ENCODE peak calls at places on chromosome 6, in four cellular contexts. Q, R, F and M are unnamed samples.

GRCh38 chr6:11298651-11299420 is 66.4 kb upstream of the NEDD9 start:
- DNase-seq in Q (peak; percentile 68), R (no peak), F (peak; percentile 51), M (no peak)

GRCh38 chr6:136405410-136406029 is 115.9 kb upstream of the BCLAF1 start:
- DNase-seq in Q (no peak), R (no peak), F (no peak), M (no peak)

GRCh38 chr6:53095270-53095669 is 30.1 kb downstream of the FBXO9 start:
- DNase-seq in Q (no peak), R (no peak), F (no peak), M (no peak)

GRCh38 chr6:101747160-101747559 is 353.7 kb downstream of the GRIK2 start:
- DNase-seq in Q (no peak), R (no peak), F (no peak), M (no peak)

GRCh38 chr6:95094751-95095150 is 482.6 kb upstream of the MANEA start:
- DNase-seq in Q (no peak), R (no peak), F (no peak), M (peak; percentile 82)

GRCh38 chr6:137490961-137491360 is 3.2 kb downstream of the OLIG3 start:
- DNase-seq in Q (peak; percentile 58), R (no peak), F (no peak), M (no peak)

GRCh38 chr6:157804448-157805327 is 18.4 kb upstream of the SNX9 start:
- DNase-seq in Q (no peak), R (no peak), F (no peak), M (no peak)

GRCh38 chr6:78438135-78438534 is 429.2 kb upstream of the IRAK1BP1 start:
- DNase-seq in Q (no peak), R (no peak), F (no peak), M (no peak)

GRCh38 chr6:153001767-153002612 is 519 bp downstream of the MTRF1L start:
- DNase-seq in Q (peak; percentile 69), R (peak; percentile 13), F (no peak), M (peak; percentile 22)

GRCh38 chr6:3868544-3868943 is 19.4 kb downstream of the FAM50B start:
- DNase-seq in Q (no peak), R (no peak), F (no peak), M (no peak)

GRCh38 chr6:142132625-142133024 is at the start of gene GJE1:
- DNase-seq in Q (no peak), R (no peak), F (no peak), M (no peak)

GRCh38 chr6:48754631-48755030 is 643.6 kb upstream of the PTCHD4 start:
- DNase-seq in Q (no peak), R (no peak), F (no peak), M (no peak)

GRCh38 chr6:87473419-87473903 is 687 bp downstream of the SLC35A1 start:
- DNase-seq in Q (peak; percentile 50), R (no peak), F (no peak), M (peak; percentile 41)

GRCh38 chr6:35596448-35597442 is 84.0 kb upstream of the TULP1 start:
- DNase-seq in Q (no peak), R (no peak), F (no peak), M (peak; percentile 72)

GRCh38 chr6:166277021-166277420 is 31.2 kb downstream of the PRR18 start:
- DNase-seq in Q (no peak), R (peak; percentile 53), F (no peak), M (no peak)

GRCh38 chr6:150027806-150028565 is 2.7 kb upstream of the RAET1L start:
- DNase-seq in Q (peak; percentile 17), R (no peak), F (no peak), M (no peak)

GRCh38 chr6:5084787-5085637 is at the start of gene PPP1R3G:
- DNase-seq in Q (peak; percentile 79), R (peak; percentile 80), F (peak; percentile 64), M (peak; percentile 21)

GRCh38 chr6:150922137-150922536 is 56.6 kb downstream of the MTHFD1L start:
- DNase-seq in Q (no peak), R (no peak), F (no peak), M (no peak)

GRCh38 chr6:159079367-159079766 is 34.6 kb upstream of the TAGAP start:
- DNase-seq in Q (peak; percentile 18), R (no peak), F (no peak), M (no peak)

GRCh38 chr6:80003841-80004198 is 629 bp upstream of the TTK start:
- DNase-seq in Q (no peak), R (peak; percentile 13), F (peak; percentile 36), M (no peak)

GRCh38 chr6:44667226-44667625 is 279.7 kb downstream of the CDC5L start:
- DNase-seq in Q (peak; percentile 94), R (no peak), F (no peak), M (peak; percentile 69)
- H3K4me1 ChIP-seq in Q (peaks cover 6% of the 10 kb centered on the region), R (no peaks in the 10 kb centered on the region), F (no peaks in the 10 kb centered on the region), M (peaks cover 39% of the 10 kb centered on the region)

GRCh38 chr6:31729979-31730630 is 1.0 kb upstream of the DDAH2 start:
- DNase-seq in Q (peak; percentile 97), R (peak; percentile 78), F (peak; percentile 93), M (peak; percentile 63)
- TF ChIP-seq CTCF in Q (no peak), R (no peak), F (no peak), M (no peak)

GRCh38 chr6:108643184-108643583 is 82.5 kb downstream of the FOXO3 start:
- DNase-seq in Q (no peak), R (no peak), F (no peak), M (no peak)
- H3K4me1 ChIP-seq in Q (peaks cover 6% of the 10 kb centered on the region), R (no peaks in the 10 kb centered on the region), F (no peaks in the 10 kb centered on the region), M (no peaks in the 10 kb centered on the region)

GRCh38 chr6:131981624-131981978 is 30.4 kb upstream of the CCN2 start:
- DNase-seq in Q (no peak), R (no peak), F (no peak), M (no peak)
- TF ChIP-seq CTCF in Q (no peak), R (no peak), F (no peak), M (no peak)

DNA sequence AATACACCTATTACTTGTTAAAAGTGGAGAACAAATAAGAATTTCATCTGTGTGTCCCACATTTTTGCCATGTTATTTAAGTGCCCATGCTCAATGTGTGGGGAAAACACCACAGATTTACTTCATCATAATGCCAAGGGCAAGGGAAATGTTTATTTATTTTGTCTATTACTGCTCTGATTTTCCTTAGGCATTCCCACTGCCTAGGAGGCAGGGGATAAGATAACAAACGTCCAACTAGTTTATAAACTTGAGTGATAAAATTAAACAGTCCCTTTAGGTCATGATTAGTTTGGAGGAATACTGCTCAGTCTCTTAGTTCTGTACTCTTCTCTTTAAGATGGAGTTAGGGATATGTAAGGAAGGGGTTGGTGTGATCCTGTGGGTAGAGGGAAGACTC is 598.4 kb upstream of the MARCKS start:
- DNase-seq in Q (no peak), R (no peak), F (no peak), M (no peak)
- H3K4me1 ChIP-seq in Q (no peaks in the 10 kb centered on the region), R (no peaks in the 10 kb centered on the region), F (no peaks in the 10 kb centered on the region), M (no peaks in the 10 kb centered on the region)

DNA sequence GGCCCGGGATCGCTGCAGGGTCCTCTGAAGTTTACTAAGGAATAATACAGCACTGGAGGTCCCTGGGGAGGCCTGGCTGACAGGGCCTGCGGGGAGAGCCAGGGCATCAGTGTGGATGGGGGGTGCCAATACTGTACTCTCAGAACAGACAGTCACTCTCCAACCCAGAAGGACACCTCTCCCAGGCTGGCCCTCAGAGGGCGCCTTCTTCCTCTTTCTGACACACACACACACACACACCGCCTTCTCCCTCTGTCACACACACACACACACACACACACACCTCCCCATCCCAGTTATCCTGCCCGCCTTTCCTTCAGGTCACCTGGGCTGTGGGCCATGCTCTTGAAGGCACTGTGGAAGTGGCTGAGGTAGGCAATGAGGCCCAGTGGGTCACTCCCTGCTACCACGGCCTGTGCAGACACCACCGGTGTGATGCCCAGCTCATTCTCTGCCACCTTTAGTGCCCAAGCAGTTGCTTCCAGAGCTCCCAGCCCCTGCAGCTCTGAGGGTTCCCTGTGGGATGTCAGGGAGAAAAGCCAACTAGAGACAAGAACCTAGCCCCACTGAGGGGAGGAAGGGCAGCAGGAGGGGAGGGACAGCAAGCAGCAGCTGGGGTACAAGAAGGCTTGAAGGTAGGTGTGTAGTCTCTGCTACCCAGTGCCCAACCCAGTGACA is 7.5 kb downstream of the SMPD2 start:
- DNase-seq in Q (no peak), R (no peak), F (no peak), M (no peak)
- TF ChIP-seq CTCF in Q (no peak), R (no peak), F (no peak), M (no peak)

GRCh38 chr6:34274129-34274528 is 25.3 kb upstream of the SMIM29 start:
- DNase-seq in Q (no peak), R (no peak), F (no peak), M (no peak)

GRCh38 chr6:34277763-34278112 is 28.9 kb upstream of the SMIM29 start:
- DNase-seq in Q (no peak), R (no peak), F (no peak), M (no peak)

GRCh38 chr6:34275128-34275804 is 26.5 kb upstream of the SMIM29 start:
- DNase-seq in Q (no peak), R (no peak), F (no peak), M (no peak)

GRCh38 chr6:34276191-34276590 is 27.4 kb upstream of the SMIM29 start:
- DNase-seq in Q (no peak), R (no peak), F (no peak), M (no peak)

GRCh38 chr6:34276881-34277762 is 28.3 kb upstream of the SMIM29 start:
- DNase-seq in Q (no peak), R (no peak), F (no peak), M (no peak)
- H3K4me1 ChIP-seq in Q (no peaks in the 10 kb centered on the region), R (no peaks in the 10 kb centered on the region), F (no peaks in the 10 kb centered on the region), M (no peaks in the 10 kb centered on the region)

GRCh38 chr6:45376310-45377040 is 1.3 kb downstream of the SUPT3H start:
- DNase-seq in Q (no peak), R (no peak), F (no peak), M (no peak)

GRCh38 chr6:45375449-45375848 is 2.3 kb downstream of the SUPT3H start:
- DNase-seq in Q (no peak), R (peak; percentile 35), F (no peak), M (no peak)

GRCh38 chr6:45377041-45377554 is 636 bp downstream of the SUPT3H start:
- DNase-seq in Q (no peak), R (no peak), F (no peak), M (peak; percentile 30)

GRCh38 chr6:45378324-45378926 is 691 bp upstream of the SUPT3H start:
- DNase-seq in Q (no peak), R (peak; percentile 61), F (peak; percentile 59), M (no peak)

DNA sequence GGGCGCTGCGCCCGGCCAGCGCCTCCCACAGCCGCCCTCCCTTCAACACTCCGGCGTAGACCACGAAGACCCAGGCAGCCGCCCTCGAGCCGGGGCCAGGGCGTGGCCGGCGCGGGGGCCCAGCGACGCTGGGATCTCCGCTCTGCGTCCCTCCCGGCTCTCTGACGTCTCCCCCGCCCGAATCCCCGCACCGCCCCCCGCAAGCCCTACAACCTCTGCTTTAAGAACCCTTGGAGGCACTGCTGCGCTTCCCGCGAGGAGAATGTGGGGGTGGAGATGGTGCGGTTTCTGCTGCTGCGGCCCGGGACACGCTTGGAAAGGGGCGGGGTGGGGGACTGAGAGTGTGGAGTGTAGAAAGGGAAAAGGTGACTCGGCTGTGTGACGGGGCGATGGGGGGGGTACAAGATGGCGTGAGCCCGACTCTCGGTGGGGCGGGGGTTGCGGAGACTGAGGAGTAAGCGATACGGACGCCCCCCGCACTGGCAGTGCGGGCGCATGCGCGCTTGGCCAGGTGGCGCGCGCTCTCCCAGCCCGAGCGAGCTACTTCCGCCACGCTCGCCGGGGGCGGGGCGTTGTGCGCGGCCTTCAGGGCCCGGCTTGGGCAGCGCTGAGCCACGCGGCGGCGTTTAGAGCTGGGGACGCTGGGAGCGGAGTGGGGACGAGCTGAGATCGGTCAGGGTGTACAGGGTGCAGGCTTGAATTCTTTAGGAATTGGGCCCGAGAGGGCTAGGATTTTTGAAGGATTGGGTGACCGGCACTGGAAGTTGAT is at the start of gene SUPT3H:
- DNase-seq in Q (peak; percentile 96), R (peak; percentile 96), F (peak; percentile 94), M (peak; percentile 74)
- TF ChIP-seq CTCF in Q (peak; percentile 33), R (no peak), F (no peak), M (peak; percentile 52)

GRCh38 chr6:56490994-56491393 is 151.7 kb downstream of the DST start:
- DNase-seq in Q (no peak), R (no peak), F (no peak), M (peak; percentile 30)
- H3K4me1 ChIP-seq in Q (no peaks in the 10 kb centered on the region), R (no peaks in the 10 kb centered on the region), F (no peaks in the 10 kb centered on the region), M (no peaks in the 10 kb centered on the region)